ENCODE peak calls at places on chromosomes 6 and 20, in six cellular contexts. W, D, E, K, Q and P are unnamed samples. For H3K27me3, the result is how much of the 10 kb centered on the place peaks cover.

GRCh38 chr20:24444531-24445190 is 24.8 kb upstream of the SYNDIG1 start:
- DNase-seq in W (no peak), D (no peak), E (no peak), K (no peak), Q (no peak), P (no peak)

GRCh38 chr20:24027229-24027628 is 38.6 kb upstream of the GGTLC1 start:
- DNase-seq in W (peak), D (peak), E (peak), K (peak), Q (peak), P (peak)

GRCh38 chr6:6494677-6495076 is 93.8 kb upstream of the LY86 start:
- DNase-seq in W (no peak), D (peak), E (peak), K (peak), Q (no peak), P (no peak)

GRCh38 chr6:32940656-32941411 is at the start of gene HLA-DMB:
- DNase-seq in W (peak), D (no peak), E (peak), K (peak), Q (peak), P (peak)

GRCh38 chr6:135209803-135210202 is 28.7 kb downstream of the MYB start:
- DNase-seq in W (no peak), D (no peak), E (no peak), K (no peak), Q (no peak), P (no peak)

GRCh38 chr6:107124934-107125348 is 9.6 kb upstream of the BEND3 start:
- DNase-seq in W (no peak), D (no peak), E (no peak), K (no peak), Q (no peak), P (no peak)

GRCh38 chr20:6164421-6165341 is 41.9 kb upstream of the FERMT1 start:
- DNase-seq in W (no peak), D (peak), E (no peak), K (peak), Q (no peak), P (no peak)

GRCh38 chr6:81929828-81930227 is 177.3 kb upstream of the TENT5A start:
- DNase-seq in W (no peak), D (no peak), E (no peak), K (no peak), Q (no peak), P (no peak)

GRCh38 chr6:93105017-93105416 is 314.3 kb downstream of the EPHA7 start:
- DNase-seq in W (no peak), D (no peak), E (no peak), K (no peak), Q (no peak), P (no peak)

GRCh38 chr6:138183792-138184134 is 22.0 kb downstream of the ARFGEF3 start:
- DNase-seq in W (no peak), D (no peak), E (no peak), K (no peak), Q (no peak), P (no peak)

GRCh38 chr20:577167-577791 is 32.8 kb downstream of the TCF15 start:
- DNase-seq in W (no peak), D (no peak), E (peak), K (no peak), Q (no peak), P (no peak)

GRCh38 chr6:53290547-53291510 is 57.9 kb downstream of the ELOVL5 start:
- DNase-seq in W (peak), D (no peak), E (no peak), K (no peak), Q (peak), P (no peak)

GRCh38 chr6:91387290-91388062 is 800.6 kb upstream of the MAP3K7 start:
- DNase-seq in W (no peak), D (no peak), E (no peak), K (no peak), Q (no peak), P (no peak)

GRCh38 chr6:3820563-3820962 is 28.6 kb upstream of the FAM50B start:
- DNase-seq in W (no peak), D (no peak), E (no peak), K (no peak), Q (no peak), P (no peak)

GRCh38 chr6:33279971-33280511 is 3.1 kb downstream of the B3GALT4 start:
- DNase-seq in W (no peak), D (no peak), E (no peak), K (no peak), Q (no peak), P (peak)

GRCh38 chr20:10466325-10466724 is 31.2 kb downstream of the SLX4IP start:
- DNase-seq in W (no peak), D (no peak), E (no peak), K (no peak), Q (no peak), P (no peak)

GRCh38 chr6:56911847-56912246 is 43.1 kb upstream of the BEND6 start:
- DNase-seq in W (no peak), D (no peak), E (no peak), K (no peak), Q (no peak), P (peak)

GRCh38 chr20:45229264-45230056 is 8.3 kb downstream of the SEMG2 start:
- DNase-seq in W (no peak), D (no peak), E (peak), K (no peak), Q (no peak), P (no peak)

GRCh38 chr6:137926207-137926731 is 59.2 kb downstream of the TNFAIP3 start:
- DNase-seq in W (no peak), D (no peak), E (no peak), K (no peak), Q (no peak), P (peak)

GRCh38 chr6:452301-453067 is 60.9 kb downstream of the IRF4 start:
- DNase-seq in W (no peak), D (no peak), E (no peak), K (no peak), Q (no peak), P (no peak)

GRCh38 chr20:20237093-20237959 is 130.6 kb upstream of the INSM1 start:
- DNase-seq in W (peak), D (no peak), E (peak), K (peak), Q (no peak), P (peak)

GRCh38 chr6:4345543-4345942 is 210.2 kb upstream of the ECI2 start:
- DNase-seq in W (no peak), D (peak), E (no peak), K (no peak), Q (no peak), P (no peak)

GRCh38 chr20:13320702-13321101 is 99.6 kb downstream of the ISM1 start:
- DNase-seq in W (no peak), D (no peak), E (no peak), K (no peak), Q (no peak), P (no peak)

GRCh38 chr6:26285143-26286134 is 79.6 kb upstream of the BTN3A2 start:
- DNase-seq in W (peak), D (peak), E (peak), K (peak), Q (peak), P (peak)

GRCh38 chr6:145887969-145888368 is 73.4 kb upstream of the FBXO30 start:
- DNase-seq in W (no peak), D (peak), E (no peak), K (no peak), Q (peak), P (peak)

GRCh38 chr6:39114707-39115599 is at the start of gene SAYSD1:
- DNase-seq in W (peak), D (peak), E (peak), K (peak), Q (peak), P (peak)

GRCh38 chr6:72464791-72465691 is 156.8 kb upstream of the KCNQ5 start:
- DNase-seq in W (no peak), D (no peak), E (no peak), K (peak), Q (no peak), P (peak)

GRCh38 chr6:166728884-166729530 is 102.0 kb upstream of the RPS6KA2 start:
- DNase-seq in W (no peak), D (no peak), E (no peak), K (no peak), Q (no peak), P (no peak)

GRCh38 chr6:31663961-31664789 is 622 bp downstream of the GPANK1 start:
- DNase-seq in W (no peak), D (no peak), E (peak), K (peak), Q (no peak), P (peak)

GRCh38 chr20:50190251-50191064 is at the start of gene CEBPB:
- DNase-seq in W (peak), D (peak), E (peak), K (peak), Q (peak), P (peak)

GRCh38 chr6:41748542-41748941 is 1.3 kb upstream of the PGC start:
- DNase-seq in W (no peak), D (no peak), E (no peak), K (no peak), Q (no peak), P (no peak)

GRCh38 chr6:41747256-41748101 is at the start of gene PGC:
- DNase-seq in W (no peak), D (no peak), E (no peak), K (no peak), Q (no peak), P (no peak)

GRCh38 chr6:41746068-41746467 is 1.1 kb downstream of the PGC start:
- DNase-seq in W (no peak), D (no peak), E (no peak), K (no peak), Q (no peak), P (no peak)

GRCh38 chr6:41750374-41750773 is 3.2 kb upstream of the PGC start:
- DNase-seq in W (no peak), D (no peak), E (no peak), K (no peak), Q (no peak), P (no peak)

GRCh38 chr6:41748102-41748477 is 893 bp upstream of the PGC start:
- DNase-seq in W (no peak), D (no peak), E (no peak), K (no peak), Q (no peak), P (no peak)
- H3K27ac ChIP-seq in W (no peak), D (no peak), E (no peak), K (no peak), Q (no peak), P (no peak)

DNA sequence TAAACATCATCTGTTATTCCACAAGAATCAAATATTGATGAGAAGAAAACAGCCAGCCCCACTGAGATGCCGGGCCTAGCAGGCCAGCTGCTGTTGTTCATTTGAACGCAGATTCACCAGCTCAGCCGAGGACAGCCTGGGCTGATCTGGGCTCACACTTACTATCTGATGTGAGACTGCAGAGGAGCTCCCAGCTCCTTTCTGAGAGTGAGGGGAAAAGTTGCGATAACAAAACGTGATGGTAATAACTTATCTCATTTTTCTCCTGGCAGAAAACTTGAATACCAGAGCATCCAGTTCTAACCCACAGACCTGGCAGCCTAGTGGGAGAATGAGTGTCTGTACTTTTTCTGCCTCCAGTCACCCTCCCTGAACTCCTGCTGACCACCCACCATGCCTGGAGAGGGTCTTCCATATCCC is 14.5 kb upstream of the BNIP5 start:
- DNase-seq in W (no peak), D (no peak), E (no peak), K (no peak), Q (no peak), P (peak)
- H3K27me3 ChIP-seq in W (under half), D (half or more), E (under half), K (under half), Q (under half), P (under half)

GRCh38 chr6:111590209-111590955 is 15.3 kb downstream of the TRAF3IP2 start:
- DNase-seq in W (no peak), D (no peak), E (no peak), K (no peak), Q (no peak), P (no peak)
- H3K27ac ChIP-seq in W (no peak), D (peak), E (peak), K (peak), Q (no peak), P (peak)

GRCh38 chr20:62730481-62730880 is 21.8 kb downstream of the NTSR1 start:
- DNase-seq in W (no peak), D (no peak), E (no peak), K (no peak), Q (no peak), P (no peak)
- H3K27me3 ChIP-seq in W (under half), D (half or more), E (under half), K (under half), Q (under half), P (under half)

GRCh38 chr20:41140226-41141133 is 3.1 kb downstream of the PLCG1 start:
- DNase-seq in W (no peak), D (no peak), E (no peak), K (no peak), Q (no peak), P (no peak)

GRCh38 chr20:41139227-41140093 is 2.1 kb downstream of the PLCG1 start:
- DNase-seq in W (no peak), D (no peak), E (peak), K (no peak), Q (no peak), P (no peak)

GRCh38 chr20:41138217-41138526 is 829 bp downstream of the PLCG1 start:
- DNase-seq in W (no peak), D (no peak), E (no peak), K (no peak), Q (peak), P (peak)

GRCh38 chr20:41137412-41138216 is at the start of gene PLCG1:
- DNase-seq in W (peak), D (peak), E (peak), K (peak), Q (peak), P (peak)

DNA sequence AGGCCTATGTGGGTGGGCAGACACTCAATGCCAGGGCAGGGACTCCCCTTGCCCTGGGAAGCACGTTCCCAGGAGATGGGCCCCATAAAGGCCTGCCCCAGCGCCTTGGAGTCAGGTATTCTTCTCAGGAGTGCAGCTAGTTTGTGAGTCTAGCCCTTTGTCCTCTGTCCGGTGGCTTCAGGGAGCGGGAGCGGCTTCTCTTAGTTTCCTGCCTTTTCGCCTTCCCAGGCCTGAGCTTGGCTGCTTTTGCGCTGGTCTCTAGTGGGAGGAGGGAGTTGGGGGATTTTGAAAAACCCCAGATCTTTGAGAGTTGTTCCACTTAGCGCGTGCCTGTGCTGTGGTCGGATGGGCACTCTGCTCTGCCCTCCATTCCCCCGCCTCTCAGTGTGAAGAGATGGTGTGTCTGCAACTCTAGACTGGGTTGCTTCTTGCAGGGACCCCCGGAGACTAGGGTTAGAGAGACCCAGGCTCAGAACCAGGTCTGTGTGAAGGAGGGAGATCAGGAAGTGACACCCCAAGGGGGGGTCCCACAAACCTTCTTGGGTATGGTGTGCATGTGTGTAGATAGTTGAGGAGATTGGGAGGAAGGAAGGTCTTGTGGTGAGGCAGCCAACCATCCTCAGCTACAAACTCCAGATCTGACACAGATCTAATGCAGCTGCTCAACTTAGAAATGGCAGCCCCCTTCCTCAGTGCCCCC is 1.3 kb downstream of the PLCG1 start:
- DNase-seq in W (peak), D (no peak), E (peak), K (no peak), Q (peak), P (no peak)
- H3K27ac ChIP-seq in W (peak), D (peak), E (peak), K (peak), Q (peak), P (peak)

GRCh38 chr6:35216412-35216732 is 2.6 kb downstream of the SCUBE3 start:
- DNase-seq in W (no peak), D (no peak), E (no peak), K (no peak), Q (no peak), P (no peak)

GRCh38 chr6:35214869-35215664 is 1.3 kb downstream of the SCUBE3 start:
- DNase-seq in W (no peak), D (no peak), E (no peak), K (no peak), Q (no peak), P (peak)

GRCh38 chr6:35213824-35214756 is at the start of gene SCUBE3:
- DNase-seq in W (no peak), D (peak), E (no peak), K (peak), Q (no peak), P (peak)

GRCh38 chr6:35216832-35217811 is 3.4 kb downstream of the SCUBE3 start:
- DNase-seq in W (no peak), D (no peak), E (no peak), K (no peak), Q (no peak), P (no peak)

GRCh38 chr6:35215665-35216411 is 2.1 kb downstream of the SCUBE3 start:
- DNase-seq in W (no peak), D (no peak), E (no peak), K (no peak), Q (no peak), P (no peak)
- H3K27me3 ChIP-seq in W (under half), D (half or more), E (under half), K (under half), Q (under half), P (under half)

GRCh38 chr6:11092654-11093053 is 980 bp upstream of the SMIM13 start:
- DNase-seq in W (no peak), D (no peak), E (no peak), K (no peak), Q (no peak), P (no peak)
- H3K27ac ChIP-seq in W (peak), D (peak), E (peak), K (peak), Q (peak), P (no peak)

GRCh38 chr6:111437573-111437972 is 45.4 kb downstream of the REV3L start:
- DNase-seq in W (no peak), D (no peak), E (no peak), K (no peak), Q (no peak), P (no peak)
- H3K27me3 ChIP-seq in W (under half), D (under half), E (under half), K (under half), Q (under half), P (under half)

GRCh38 chr6:45420909-45421699 is 43.4 kb upstream of the SUPT3H start:
- DNase-seq in W (no peak), D (no peak), E (no peak), K (no peak), Q (no peak), P (no peak)
- H3K27ac ChIP-seq in W (peak), D (no peak), E (peak), K (no peak), Q (peak), P (peak)

DNA sequence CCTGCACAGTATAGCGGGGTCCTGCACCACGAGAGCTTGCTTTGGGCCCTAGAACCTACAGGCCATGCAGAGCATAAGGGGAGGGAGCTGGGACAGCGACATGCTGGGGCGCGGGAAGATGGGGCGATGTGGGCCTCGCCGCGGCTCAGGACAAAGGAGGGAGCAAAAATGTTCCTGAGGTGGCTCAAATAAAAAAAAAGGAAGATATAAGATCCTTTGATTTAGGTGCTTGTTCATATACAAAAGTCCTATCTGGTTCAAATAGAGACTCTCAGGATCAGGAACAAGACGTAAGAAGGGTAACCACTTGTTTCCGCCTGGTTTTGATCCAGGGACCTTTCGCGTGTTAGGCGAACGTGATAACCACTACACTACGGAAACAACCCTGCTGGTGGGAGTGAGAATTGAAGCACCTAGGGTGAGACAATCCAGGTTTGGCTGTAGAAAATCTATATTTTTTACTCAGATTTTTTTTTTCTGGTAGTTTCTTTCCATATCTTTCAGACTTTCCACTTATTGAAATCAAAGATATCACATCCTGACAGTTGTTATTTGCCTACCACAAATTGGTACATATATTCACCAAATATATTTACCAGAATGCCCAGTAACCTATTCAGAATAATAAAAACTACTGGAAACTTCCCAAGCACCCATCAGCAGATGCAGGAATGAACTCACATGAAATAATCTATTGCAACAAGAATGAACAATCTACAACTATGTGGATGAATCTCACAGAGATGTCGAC is 177.9 kb upstream of the ZNF184 start:
- DNase-seq in W (no peak), D (no peak), E (no peak), K (no peak), Q (no peak), P (peak)
- H3K27me3 ChIP-seq in W (under half), D (half or more), E (under half), K (under half), Q (under half), P (under half)